ENCODE peak calls at places on chromosome 15, in four cellular contexts. One of them, this sample, is unnamed.

GRCh38 chr15:58552505-58553364 is 120.9 kb downstream of the LIPC start:
- DNase-seq in mucosa of gallbladder: no peak
- DNase-seq in ELR: no peak
- DNase-seq in ecto neural progenitor cell: no peak
- DNase-seq in this sample: no peak

GRCh38 chr15:31241888-31242287 is 84.7 kb upstream of the KLF13 start:
- DNase-seq in mucosa of gallbladder: no peak
- DNase-seq in ELR: no peak
- DNase-seq in ecto neural progenitor cell: no peak
- DNase-seq in this sample: no peak

GRCh38 chr15:60905587-60905986 is 323.5 kb downstream of the RORA start:
- DNase-seq in mucosa of gallbladder: peak
- DNase-seq in ELR: no peak
- DNase-seq in ecto neural progenitor cell: no peak
- DNase-seq in this sample: no peak

GRCh38 chr15:52139599-52140462 is 27.3 kb upstream of the BCL2L10 start:
- DNase-seq in mucosa of gallbladder: peak
- DNase-seq in ELR: peak
- DNase-seq in ecto neural progenitor cell: peak
- DNase-seq in this sample: peak

GRCh38 chr15:99744142-99744541 is 10.9 kb upstream of the LYSMD4 start:
- DNase-seq in mucosa of gallbladder: no peak
- DNase-seq in ELR: no peak
- DNase-seq in ecto neural progenitor cell: no peak
- DNase-seq in this sample: no peak

GRCh38 chr15:33742807-33743206 is 225.5 kb upstream of the CHRM5 start:
- DNase-seq in mucosa of gallbladder: no peak
- DNase-seq in ELR: no peak
- DNase-seq in ecto neural progenitor cell: no peak
- DNase-seq in this sample: no peak

GRCh38 chr15:28125673-28126651 is 26.8 kb upstream of the OCA2 start:
- DNase-seq in mucosa of gallbladder: no peak
- DNase-seq in ELR: peak
- DNase-seq in ecto neural progenitor cell: no peak
- DNase-seq in this sample: peak

GRCh38 chr15:67433495-67434099 is 87.3 kb upstream of the C15orf61 start:
- DNase-seq in mucosa of gallbladder: peak
- DNase-seq in ELR: peak
- DNase-seq in ecto neural progenitor cell: peak
- DNase-seq in this sample: peak

GRCh38 chr15:33968224-33968623 is at the start of gene CHRM5:
- DNase-seq in mucosa of gallbladder: no peak
- DNase-seq in ELR: no peak
- DNase-seq in ecto neural progenitor cell: no peak
- DNase-seq in this sample: no peak

GRCh38 chr15:35170216-35170615 is 85.1 kb upstream of the NANOGP8 start:
- DNase-seq in mucosa of gallbladder: no peak
- DNase-seq in ELR: peak
- DNase-seq in ecto neural progenitor cell: no peak
- DNase-seq in this sample: peak

GRCh38 chr15:43517354-43518072 is at the start of gene MAP1A:
- DNase-seq in mucosa of gallbladder: no peak
- DNase-seq in ELR: peak
- DNase-seq in ecto neural progenitor cell: peak
- DNase-seq in this sample: no peak

GRCh38 chr15:76293361-76293760 is 17.9 kb downstream of the ETFA start:
- DNase-seq in mucosa of gallbladder: no peak
- DNase-seq in ELR: peak
- DNase-seq in ecto neural progenitor cell: no peak
- DNase-seq in this sample: no peak

GRCh38 chr15:22918056-22918455 is 62.1 kb downstream of the CYFIP1 start:
- DNase-seq in mucosa of gallbladder: no peak
- DNase-seq in ELR: peak
- DNase-seq in ecto neural progenitor cell: no peak
- DNase-seq in this sample: peak

GRCh38 chr15:39461536-39462140 is 119.2 kb upstream of the THBS1 start:
- DNase-seq in mucosa of gallbladder: no peak
- DNase-seq in ELR: no peak
- DNase-seq in ecto neural progenitor cell: no peak
- DNase-seq in this sample: no peak

GRCh38 chr15:42984534-42985034 is 64.0 kb upstream of the TTBK2 start:
- DNase-seq in mucosa of gallbladder: no peak
- DNase-seq in ELR: peak
- DNase-seq in ecto neural progenitor cell: no peak
- DNase-seq in this sample: no peak

GRCh38 chr15:98755781-98756180 is 107.4 kb downstream of the IGF1R start:
- DNase-seq in mucosa of gallbladder: no peak
- DNase-seq in ELR: no peak
- DNase-seq in ecto neural progenitor cell: no peak
- DNase-seq in this sample: no peak

GRCh38 chr15:83654379-83655236 is 685 bp downstream of the ADAMTSL3 start:
- DNase-seq in mucosa of gallbladder: no peak
- DNase-seq in ELR: no peak
- DNase-seq in ecto neural progenitor cell: peak
- DNase-seq in this sample: no peak

GRCh38 chr15:79495716-79496115 is 63.6 kb downstream of the MINAR1 start:
- DNase-seq in mucosa of gallbladder: no peak
- DNase-seq in ELR: no peak
- DNase-seq in ecto neural progenitor cell: no peak
- DNase-seq in this sample: no peak

GRCh38 chr15:70962084-70962483 is 69.5 kb downstream of the LRRC49 start:
- DNase-seq in mucosa of gallbladder: no peak
- DNase-seq in ELR: no peak
- DNase-seq in ecto neural progenitor cell: no peak
- DNase-seq in this sample: no peak

GRCh38 chr15:69841046-69841828 is 256.5 kb downstream of the TLE3 start:
- DNase-seq in mucosa of gallbladder: no peak
- DNase-seq in ELR: no peak
- DNase-seq in ecto neural progenitor cell: no peak
- DNase-seq in this sample: no peak

GRCh38 chr15:98131924-98132323 is 171.4 kb downstream of the ARRDC4 start:
- DNase-seq in mucosa of gallbladder: no peak
- DNase-seq in ELR: no peak
- DNase-seq in ecto neural progenitor cell: no peak
- DNase-seq in this sample: no peak

GRCh38 chr15:33396457-33396856 is 85.7 kb downstream of the RYR3 start:
- DNase-seq in mucosa of gallbladder: no peak
- DNase-seq in ELR: no peak
- DNase-seq in ecto neural progenitor cell: no peak
- DNase-seq in this sample: no peak

GRCh38 chr15:81373996-81374395 is at the start of gene TMC3:
- DNase-seq in mucosa of gallbladder: no peak
- DNase-seq in ELR: no peak
- DNase-seq in ecto neural progenitor cell: no peak
- DNase-seq in this sample: no peak

GRCh38 chr15:88637841-88638625 is 783 bp upstream of the ISG20 start:
- DNase-seq in mucosa of gallbladder: no peak
- DNase-seq in ELR: no peak
- DNase-seq in ecto neural progenitor cell: no peak
- DNase-seq in this sample: no peak

GRCh38 chr15:31128919-31129768 is 27.6 kb upstream of the TRPM1 start:
- DNase-seq in mucosa of gallbladder: peak
- DNase-seq in ELR: peak
- DNase-seq in ecto neural progenitor cell: peak
- DNase-seq in this sample: peak

GRCh38 chr15:90946941-90947576 is 7.6 kb upstream of the RCCD1 start:
- DNase-seq in mucosa of gallbladder: no peak
- DNase-seq in ELR: no peak
- DNase-seq in ecto neural progenitor cell: no peak
- DNase-seq in this sample: no peak

GRCh38 chr15:81575436-81576123 is 201.6 kb upstream of the TMC3 start:
- DNase-seq in mucosa of gallbladder: peak
- DNase-seq in ELR: no peak
- DNase-seq in ecto neural progenitor cell: no peak
- DNase-seq in this sample: peak

GRCh38 chr15:37035349-37035748 is 65.0 kb downstream of the MEIS2 start:
- DNase-seq in mucosa of gallbladder: no peak
- DNase-seq in ELR: peak
- DNase-seq in ecto neural progenitor cell: no peak
- DNase-seq in this sample: no peak

GRCh38 chr15:84702961-84703482 is 12.9 kb downstream of the SEC11A start:
- DNase-seq in mucosa of gallbladder: peak
- DNase-seq in ELR: no peak
- DNase-seq in ecto neural progenitor cell: no peak
- DNase-seq in this sample: no peak

GRCh38 chr15:55796321-55796965 is 53.5 kb upstream of the PRTG start:
- DNase-seq in mucosa of gallbladder: no peak
- DNase-seq in ELR: peak
- DNase-seq in ecto neural progenitor cell: no peak
- DNase-seq in this sample: peak

GRCh38 chr15:40257656-40258450 is 19.0 kb downstream of the PAK6 start:
- DNase-seq in mucosa of gallbladder: no peak
- DNase-seq in ELR: peak
- DNase-seq in ecto neural progenitor cell: no peak
- DNase-seq in this sample: peak

GRCh38 chr15:74828835-74829234 is 2.4 kb downstream of the CPLX3 start:
- DNase-seq in mucosa of gallbladder: no peak
- DNase-seq in ELR: no peak
- DNase-seq in ecto neural progenitor cell: no peak
- DNase-seq in this sample: no peak

GRCh38 chr15:85589873-85590272 is 204.9 kb downstream of the KLHL25 start:
- DNase-seq in mucosa of gallbladder: no peak
- DNase-seq in ELR: peak
- DNase-seq in ecto neural progenitor cell: no peak
- DNase-seq in this sample: no peak

GRCh38 chr15:66600240-66600627 is 34.4 kb upstream of the LCTL start:
- DNase-seq in mucosa of gallbladder: no peak
- DNase-seq in ELR: no peak
- DNase-seq in ecto neural progenitor cell: no peak
- DNase-seq in this sample: no peak

GRCh38 chr15:50358805-50359204 is 3.8 kb upstream of the GABPB1 start:
- DNase-seq in mucosa of gallbladder: no peak
- DNase-seq in ELR: peak
- DNase-seq in ecto neural progenitor cell: no peak
- DNase-seq in this sample: peak

GRCh38 chr15:34366271-34367043 is 539 bp downstream of the LPCAT4 start:
- DNase-seq in mucosa of gallbladder: peak
- DNase-seq in ELR: peak
- DNase-seq in ecto neural progenitor cell: peak
- DNase-seq in this sample: peak